ENCODE peak calls at places on chromosomes 7 and 10, in eight cellular contexts. One of them, this sample, is unnamed.

GRCh38 chr10:44961231-44961571 is 1.6 kb downstream of the RASSF4 start:
- DNase-seq in stimulated activated CD4-positive, alpha-beta T cell treated with anti-CD3 and anti-CD28 coated beads, Interleukin-2, amount 100 ng/mL, for 48 hours: no peak
- DNase-seq in uterus: no peak
- DNase-seq in bronchial epithelial cell: no peak
- DNase-seq in M059J: no peak
- DNase-seq in DMS153: no peak
- DNase-seq in body of pancreas: peak; percentile 12
- DNase-seq in NCI-H1436: no peak
- DNase-seq in this sample: peak; percentile 48

GRCh38 chr10:29805134-29805691 is 170.4 kb upstream of the SVIL start:
- DNase-seq in stimulated activated CD4-positive, alpha-beta T cell treated with anti-CD3 and anti-CD28 coated beads, Interleukin-2, amount 100 ng/mL, for 48 hours: no peak
- DNase-seq in uterus: no peak
- DNase-seq in bronchial epithelial cell: no peak
- DNase-seq in M059J: no peak
- DNase-seq in DMS153: no peak
- DNase-seq in body of pancreas: no peak
- DNase-seq in NCI-H1436: no peak
- DNase-seq in this sample: no peak

GRCh38 chr10:94858022-94858421 is 80.4 kb upstream of the CYP2C9 start:
- DNase-seq in stimulated activated CD4-positive, alpha-beta T cell treated with anti-CD3 and anti-CD28 coated beads, Interleukin-2, amount 100 ng/mL, for 48 hours: no peak
- DNase-seq in uterus: no peak
- DNase-seq in bronchial epithelial cell: peak; percentile 16
- DNase-seq in M059J: no peak
- DNase-seq in DMS153: no peak
- DNase-seq in body of pancreas: no peak
- DNase-seq in NCI-H1436: no peak
- DNase-seq in this sample: no peak

GRCh38 chr7:42661312-42661711 is 250.6 kb downstream of the C7orf25 start:
- DNase-seq in stimulated activated CD4-positive, alpha-beta T cell treated with anti-CD3 and anti-CD28 coated beads, Interleukin-2, amount 100 ng/mL, for 48 hours: no peak
- DNase-seq in uterus: no peak
- DNase-seq in bronchial epithelial cell: peak; percentile 96
- DNase-seq in M059J: peak; percentile 92
- DNase-seq in DMS153: no peak
- DNase-seq in body of pancreas: no peak
- DNase-seq in NCI-H1436: no peak
- DNase-seq in this sample: no peak

GRCh38 chr7:8549043-8549442 is 115.6 kb downstream of the NXPH1 start:
- DNase-seq in stimulated activated CD4-positive, alpha-beta T cell treated with anti-CD3 and anti-CD28 coated beads, Interleukin-2, amount 100 ng/mL, for 48 hours: no peak
- DNase-seq in uterus: no peak
- DNase-seq in bronchial epithelial cell: no peak
- DNase-seq in M059J: no peak
- DNase-seq in DMS153: no peak
- DNase-seq in body of pancreas: no peak
- DNase-seq in NCI-H1436: no peak
- DNase-seq in this sample: no peak

GRCh38 chr10:86312701-86313270 is 53.8 kb downstream of the GRID1 start:
- DNase-seq in stimulated activated CD4-positive, alpha-beta T cell treated with anti-CD3 and anti-CD28 coated beads, Interleukin-2, amount 100 ng/mL, for 48 hours: no peak
- DNase-seq in uterus: no peak
- DNase-seq in bronchial epithelial cell: no peak
- DNase-seq in M059J: no peak
- DNase-seq in DMS153: no peak
- DNase-seq in body of pancreas: no peak
- DNase-seq in NCI-H1436: no peak
- DNase-seq in this sample: no peak

GRCh38 chr7:112511451-112512220 is 30.8 kb downstream of the LSMEM1 start:
- DNase-seq in stimulated activated CD4-positive, alpha-beta T cell treated with anti-CD3 and anti-CD28 coated beads, Interleukin-2, amount 100 ng/mL, for 48 hours: no peak
- DNase-seq in uterus: no peak
- DNase-seq in bronchial epithelial cell: no peak
- DNase-seq in M059J: no peak
- DNase-seq in DMS153: no peak
- DNase-seq in body of pancreas: no peak
- DNase-seq in NCI-H1436: no peak
- DNase-seq in this sample: no peak

GRCh38 chr10:5584895-5585516 is 60.2 kb downstream of the CALML3 start:
- DNase-seq in stimulated activated CD4-positive, alpha-beta T cell treated with anti-CD3 and anti-CD28 coated beads, Interleukin-2, amount 100 ng/mL, for 48 hours: no peak
- DNase-seq in uterus: no peak
- DNase-seq in bronchial epithelial cell: peak; percentile 100
- DNase-seq in M059J: peak; percentile 98
- DNase-seq in DMS153: no peak
- DNase-seq in body of pancreas: no peak
- DNase-seq in NCI-H1436: no peak
- DNase-seq in this sample: no peak

GRCh38 chr10:36722777-36723176 is 402.6 kb upstream of the ANKRD30A start:
- DNase-seq in stimulated activated CD4-positive, alpha-beta T cell treated with anti-CD3 and anti-CD28 coated beads, Interleukin-2, amount 100 ng/mL, for 48 hours: no peak
- DNase-seq in uterus: no peak
- DNase-seq in bronchial epithelial cell: no peak
- DNase-seq in M059J: no peak
- DNase-seq in DMS153: no peak
- DNase-seq in body of pancreas: no peak
- DNase-seq in NCI-H1436: no peak
- DNase-seq in this sample: no peak

GRCh38 chr10:70906953-70907618 is 18.7 kb upstream of the PCBD1 start:
- DNase-seq in stimulated activated CD4-positive, alpha-beta T cell treated with anti-CD3 and anti-CD28 coated beads, Interleukin-2, amount 100 ng/mL, for 48 hours: no peak
- DNase-seq in uterus: no peak
- DNase-seq in bronchial epithelial cell: no peak
- DNase-seq in M059J: no peak
- DNase-seq in DMS153: no peak
- DNase-seq in body of pancreas: no peak
- DNase-seq in NCI-H1436: no peak
- DNase-seq in this sample: no peak

GRCh38 chr10:119650062-119650461 is 1.1 kb upstream of the BAG3 start:
- DNase-seq in stimulated activated CD4-positive, alpha-beta T cell treated with anti-CD3 and anti-CD28 coated beads, Interleukin-2, amount 100 ng/mL, for 48 hours: no peak
- DNase-seq in uterus: no peak
- DNase-seq in bronchial epithelial cell: no peak
- DNase-seq in M059J: no peak
- DNase-seq in DMS153: no peak
- DNase-seq in body of pancreas: no peak
- DNase-seq in NCI-H1436: no peak
- DNase-seq in this sample: no peak

GRCh38 chr7:98251251-98251843 is 685 bp downstream of the TECPR1 start:
- DNase-seq in stimulated activated CD4-positive, alpha-beta T cell treated with anti-CD3 and anti-CD28 coated beads, Interleukin-2, amount 100 ng/mL, for 48 hours: peak; percentile 21
- DNase-seq in uterus: no peak
- DNase-seq in bronchial epithelial cell: peak; percentile 49
- DNase-seq in M059J: peak; percentile 40
- DNase-seq in DMS153: peak; percentile 70
- DNase-seq in body of pancreas: no peak
- DNase-seq in NCI-H1436: peak; percentile 18
- DNase-seq in this sample: no peak

GRCh38 chr10:74078037-74078436 is 72.6 kb downstream of the AP3M1 start:
- DNase-seq in stimulated activated CD4-positive, alpha-beta T cell treated with anti-CD3 and anti-CD28 coated beads, Interleukin-2, amount 100 ng/mL, for 48 hours: peak; percentile 23
- DNase-seq in uterus: no peak
- DNase-seq in bronchial epithelial cell: no peak
- DNase-seq in M059J: peak; percentile 83
- DNase-seq in DMS153: no peak
- DNase-seq in body of pancreas: no peak
- DNase-seq in NCI-H1436: no peak
- DNase-seq in this sample: no peak

GRCh38 chr7:125355899-125356298 is 426.3 kb upstream of the POT1 start:
- DNase-seq in stimulated activated CD4-positive, alpha-beta T cell treated with anti-CD3 and anti-CD28 coated beads, Interleukin-2, amount 100 ng/mL, for 48 hours: no peak
- DNase-seq in uterus: no peak
- DNase-seq in bronchial epithelial cell: no peak
- DNase-seq in M059J: no peak
- DNase-seq in DMS153: no peak
- DNase-seq in body of pancreas: no peak
- DNase-seq in NCI-H1436: no peak
- DNase-seq in this sample: no peak

GRCh38 chr10:107576746-107577145 is 412.2 kb upstream of the SORCS1 start:
- DNase-seq in stimulated activated CD4-positive, alpha-beta T cell treated with anti-CD3 and anti-CD28 coated beads, Interleukin-2, amount 100 ng/mL, for 48 hours: no peak
- DNase-seq in uterus: no peak
- DNase-seq in bronchial epithelial cell: peak; percentile 38
- DNase-seq in M059J: peak; percentile 61
- DNase-seq in DMS153: no peak
- DNase-seq in body of pancreas: peak; percentile 12
- DNase-seq in NCI-H1436: no peak
- DNase-seq in this sample: peak; percentile 52

GRCh38 chr7:32588657-32589056 is 93.4 kb downstream of the AVL9 start:
- DNase-seq in stimulated activated CD4-positive, alpha-beta T cell treated with anti-CD3 and anti-CD28 coated beads, Interleukin-2, amount 100 ng/mL, for 48 hours: no peak
- DNase-seq in uterus: no peak
- DNase-seq in bronchial epithelial cell: peak; percentile 59
- DNase-seq in M059J: peak; percentile 95
- DNase-seq in DMS153: no peak
- DNase-seq in body of pancreas: no peak
- DNase-seq in NCI-H1436: no peak
- DNase-seq in this sample: no peak

GRCh38 chr7:26034386-26034785 is 117.6 kb upstream of the NFE2L3 start:
- DNase-seq in stimulated activated CD4-positive, alpha-beta T cell treated with anti-CD3 and anti-CD28 coated beads, Interleukin-2, amount 100 ng/mL, for 48 hours: no peak
- DNase-seq in uterus: no peak
- DNase-seq in bronchial epithelial cell: peak; percentile 15
- DNase-seq in M059J: peak; percentile 14
- DNase-seq in DMS153: no peak
- DNase-seq in body of pancreas: no peak
- DNase-seq in NCI-H1436: no peak
- DNase-seq in this sample: no peak

GRCh38 chr10:70622981-70623844 is 20.7 kb upstream of the PRF1 start:
- DNase-seq in stimulated activated CD4-positive, alpha-beta T cell treated with anti-CD3 and anti-CD28 coated beads, Interleukin-2, amount 100 ng/mL, for 48 hours: no peak
- DNase-seq in uterus: no peak
- DNase-seq in bronchial epithelial cell: no peak
- DNase-seq in M059J: no peak
- DNase-seq in DMS153: no peak
- DNase-seq in body of pancreas: no peak
- DNase-seq in NCI-H1436: no peak
- DNase-seq in this sample: no peak

GRCh38 chr7:66043681-66044497 is 31.7 kb upstream of the ASL start:
- DNase-seq in stimulated activated CD4-positive, alpha-beta T cell treated with anti-CD3 and anti-CD28 coated beads, Interleukin-2, amount 100 ng/mL, for 48 hours: peak; percentile 9
- DNase-seq in uterus: peak; percentile 29
- DNase-seq in bronchial epithelial cell: peak; percentile 17
- DNase-seq in M059J: peak; percentile 56
- DNase-seq in DMS153: peak; percentile 37
- DNase-seq in body of pancreas: peak; percentile 77
- DNase-seq in NCI-H1436: no peak
- DNase-seq in this sample: peak; percentile 83

GRCh38 chr7:41774966-41775365 is 72.1 kb upstream of the INHBA start:
- DNase-seq in stimulated activated CD4-positive, alpha-beta T cell treated with anti-CD3 and anti-CD28 coated beads, Interleukin-2, amount 100 ng/mL, for 48 hours: no peak
- DNase-seq in uterus: no peak
- DNase-seq in bronchial epithelial cell: no peak
- DNase-seq in M059J: peak; percentile 95
- DNase-seq in DMS153: no peak
- DNase-seq in body of pancreas: no peak
- DNase-seq in NCI-H1436: no peak
- DNase-seq in this sample: no peak

GRCh38 chr10:85145966-85146365 is 817.6 kb downstream of the CCSER2 start:
- DNase-seq in stimulated activated CD4-positive, alpha-beta T cell treated with anti-CD3 and anti-CD28 coated beads, Interleukin-2, amount 100 ng/mL, for 48 hours: no peak
- DNase-seq in uterus: no peak
- DNase-seq in bronchial epithelial cell: no peak
- DNase-seq in M059J: no peak
- DNase-seq in DMS153: no peak
- DNase-seq in body of pancreas: no peak
- DNase-seq in NCI-H1436: no peak
- DNase-seq in this sample: peak; percentile 89

GRCh38 chr7:136194843-136195242 is 217.7 kb upstream of the MTPN start:
- DNase-seq in stimulated activated CD4-positive, alpha-beta T cell treated with anti-CD3 and anti-CD28 coated beads, Interleukin-2, amount 100 ng/mL, for 48 hours: no peak
- DNase-seq in uterus: no peak
- DNase-seq in bronchial epithelial cell: no peak
- DNase-seq in M059J: peak; percentile 7
- DNase-seq in DMS153: no peak
- DNase-seq in body of pancreas: no peak
- DNase-seq in NCI-H1436: no peak
- DNase-seq in this sample: no peak

GRCh38 chr10:50381637-50382036 is 130.3 kb upstream of the ASAH2 start:
- DNase-seq in stimulated activated CD4-positive, alpha-beta T cell treated with anti-CD3 and anti-CD28 coated beads, Interleukin-2, amount 100 ng/mL, for 48 hours: no peak
- DNase-seq in uterus: no peak
- DNase-seq in bronchial epithelial cell: no peak
- DNase-seq in M059J: no peak
- DNase-seq in DMS153: no peak
- DNase-seq in body of pancreas: no peak
- DNase-seq in NCI-H1436: no peak
- DNase-seq in this sample: no peak

GRCh38 chr10:114684822-114685209 is 26.7 kb upstream of the ABLIM1 start:
- DNase-seq in stimulated activated CD4-positive, alpha-beta T cell treated with anti-CD3 and anti-CD28 coated beads, Interleukin-2, amount 100 ng/mL, for 48 hours: no peak
- DNase-seq in uterus: no peak
- DNase-seq in bronchial epithelial cell: peak; percentile 78
- DNase-seq in M059J: peak; percentile 85
- DNase-seq in DMS153: peak; percentile 22
- DNase-seq in body of pancreas: peak; percentile 51
- DNase-seq in NCI-H1436: no peak
- DNase-seq in this sample: no peak

GRCh38 chr10:17795807-17796596 is 13.1 kb upstream of the MRC1 start:
- DNase-seq in stimulated activated CD4-positive, alpha-beta T cell treated with anti-CD3 and anti-CD28 coated beads, Interleukin-2, amount 100 ng/mL, for 48 hours: no peak
- DNase-seq in uterus: no peak
- DNase-seq in bronchial epithelial cell: no peak
- DNase-seq in M059J: no peak
- DNase-seq in DMS153: no peak
- DNase-seq in body of pancreas: no peak
- DNase-seq in NCI-H1436: no peak
- DNase-seq in this sample: no peak

GRCh38 chr7:84073476-84073875 is 121.1 kb downstream of the SEMA3A start:
- DNase-seq in stimulated activated CD4-positive, alpha-beta T cell treated with anti-CD3 and anti-CD28 coated beads, Interleukin-2, amount 100 ng/mL, for 48 hours: no peak
- DNase-seq in uterus: no peak
- DNase-seq in bronchial epithelial cell: no peak
- DNase-seq in M059J: no peak
- DNase-seq in DMS153: no peak
- DNase-seq in body of pancreas: no peak
- DNase-seq in NCI-H1436: no peak
- DNase-seq in this sample: no peak

GRCh38 chr10:7267142-7267541 is 143.7 kb downstream of the SFMBT2 start:
- DNase-seq in stimulated activated CD4-positive, alpha-beta T cell treated with anti-CD3 and anti-CD28 coated beads, Interleukin-2, amount 100 ng/mL, for 48 hours: no peak
- DNase-seq in uterus: no peak
- DNase-seq in bronchial epithelial cell: no peak
- DNase-seq in M059J: no peak
- DNase-seq in DMS153: no peak
- DNase-seq in body of pancreas: no peak
- DNase-seq in NCI-H1436: no peak
- DNase-seq in this sample: no peak

GRCh38 chr7:13560441-13560840 is 429.0 kb downstream of the ETV1 start:
- DNase-seq in stimulated activated CD4-positive, alpha-beta T cell treated with anti-CD3 and anti-CD28 coated beads, Interleukin-2, amount 100 ng/mL, for 48 hours: no peak
- DNase-seq in uterus: no peak
- DNase-seq in bronchial epithelial cell: peak; percentile 45
- DNase-seq in M059J: peak; percentile 6
- DNase-seq in DMS153: no peak
- DNase-seq in body of pancreas: no peak
- DNase-seq in NCI-H1436: no peak
- DNase-seq in this sample: no peak

GRCh38 chr10:72665925-72666324 is 26.0 kb upstream of the MCU start:
- DNase-seq in stimulated activated CD4-positive, alpha-beta T cell treated with anti-CD3 and anti-CD28 coated beads, Interleukin-2, amount 100 ng/mL, for 48 hours: no peak
- DNase-seq in uterus: no peak
- DNase-seq in bronchial epithelial cell: peak; percentile 92
- DNase-seq in M059J: peak; percentile 80
- DNase-seq in DMS153: no peak
- DNase-seq in body of pancreas: no peak
- DNase-seq in NCI-H1436: no peak
- DNase-seq in this sample: no peak

GRCh38 chr7:140519007-140519399 is 39.7 kb upstream of the MKRN1 start:
- DNase-seq in stimulated activated CD4-positive, alpha-beta T cell treated with anti-CD3 and anti-CD28 coated beads, Interleukin-2, amount 100 ng/mL, for 48 hours: no peak
- DNase-seq in uterus: peak; percentile 36
- DNase-seq in bronchial epithelial cell: no peak
- DNase-seq in M059J: no peak
- DNase-seq in DMS153: no peak
- DNase-seq in body of pancreas: no peak
- DNase-seq in NCI-H1436: no peak
- DNase-seq in this sample: no peak

GRCh38 chr10:132681858-132682755 is 103.8 kb downstream of the NKX6-2 start:
- DNase-seq in stimulated activated CD4-positive, alpha-beta T cell treated with anti-CD3 and anti-CD28 coated beads, Interleukin-2, amount 100 ng/mL, for 48 hours: no peak
- DNase-seq in uterus: peak; percentile 11
- DNase-seq in bronchial epithelial cell: no peak
- DNase-seq in M059J: no peak
- DNase-seq in DMS153: no peak
- DNase-seq in body of pancreas: peak; percentile 14
- DNase-seq in NCI-H1436: no peak
- DNase-seq in this sample: peak; percentile 41

GRCh38 chr7:155380986-155381851 is 76.7 kb upstream of the EN2 start:
- DNase-seq in stimulated activated CD4-positive, alpha-beta T cell treated with anti-CD3 and anti-CD28 coated beads, Interleukin-2, amount 100 ng/mL, for 48 hours: no peak
- DNase-seq in uterus: no peak
- DNase-seq in bronchial epithelial cell: no peak
- DNase-seq in M059J: no peak
- DNase-seq in DMS153: no peak
- DNase-seq in body of pancreas: no peak
- DNase-seq in NCI-H1436: no peak
- DNase-seq in this sample: no peak

GRCh38 chr10:24706479-24707118 is 17.1 kb downstream of the ARHGAP21 start:
- DNase-seq in stimulated activated CD4-positive, alpha-beta T cell treated with anti-CD3 and anti-CD28 coated beads, Interleukin-2, amount 100 ng/mL, for 48 hours: no peak
- DNase-seq in uterus: no peak
- DNase-seq in bronchial epithelial cell: peak; percentile 97
- DNase-seq in M059J: peak; percentile 71
- DNase-seq in DMS153: peak; percentile 1
- DNase-seq in body of pancreas: no peak
- DNase-seq in NCI-H1436: no peak
- DNase-seq in this sample: no peak

GRCh38 chr7:51290702-51291290 is 25.8 kb downstream of the COBL start:
- DNase-seq in stimulated activated CD4-positive, alpha-beta T cell treated with anti-CD3 and anti-CD28 coated beads, Interleukin-2, amount 100 ng/mL, for 48 hours: no peak
- DNase-seq in uterus: no peak
- DNase-seq in bronchial epithelial cell: no peak
- DNase-seq in M059J: no peak
- DNase-seq in DMS153: no peak
- DNase-seq in body of pancreas: no peak
- DNase-seq in NCI-H1436: no peak
- DNase-seq in this sample: no peak